ENCODE peak calls at places on chromosomes 11 and 22, in four cellular contexts. X is K562, Z is HepG2, L is WTC11. Y is an unnamed sample.

GRCh38 chr11:125201525-125202121 is 37.1 kb downstream of the PKNOX2 start:
- DNase-seq in X (no peak), Z (peak; percentile 50), L (no peak), Y (no peak)

GRCh38 chr22:20750461-20751184 is 23.3 kb upstream of the SERPIND1 start:
- DNase-seq in X (no peak), Z (no peak), L (no peak), Y (no peak)

GRCh38 chr11:114275295-114275694 is 20.9 kb upstream of the NNMT start:
- DNase-seq in X (no peak), Z (no peak), L (no peak), Y (no peak)

GRCh38 chr11:105741488-105742020 is 131.7 kb downstream of the GRIA4 start:
- DNase-seq in X (no peak), Z (no peak), L (no peak), Y (no peak)

GRCh38 chr11:64713031-64713780 is 9.8 kb downstream of the NRXN2 start:
- DNase-seq in X (peak; percentile 33), Z (no peak), L (peak; percentile 39), Y (no peak)

GRCh38 chr11:31150011-31150410 is 219.5 kb downstream of the DCDC1 start:
- DNase-seq in X (no peak), Z (no peak), L (no peak), Y (no peak)

GRCh38 chr11:129639300-129639699 is 176.3 kb upstream of the TMEM45B start:
- DNase-seq in X (no peak), Z (peak; percentile 3), L (no peak), Y (no peak)

GRCh38 chr11:82194521-82194920 is 539.1 kb downstream of the FAM181B start:
- DNase-seq in X (no peak), Z (no peak), L (no peak), Y (no peak)

GRCh38 chr11:19093976-19094375 is 23.0 kb upstream of the ZDHHC13 start:
- DNase-seq in X (no peak), Z (no peak), L (no peak), Y (no peak)

GRCh38 chr11:108973402-108974119 is 308.7 kb downstream of the DDX10 start:
- DNase-seq in X (no peak), Z (no peak), L (no peak), Y (no peak)

GRCh38 chr11:68343761-68344256 is 31.4 kb downstream of the LRP5 start:
- DNase-seq in X (peak; percentile 36), Z (peak; percentile 68), L (no peak), Y (no peak)

GRCh38 chr11:77020751-77021150 is 13.4 kb upstream of the B3GNT6 start:
- DNase-seq in X (no peak), Z (no peak), L (no peak), Y (no peak)

GRCh38 chr11:64675417-64676252 is 47.4 kb downstream of the NRXN2 start:
- DNase-seq in X (no peak), Z (no peak), L (no peak), Y (peak; percentile 59)

GRCh38 chr11:100512475-100512874 is 174.6 kb upstream of the ARHGAP42 start:
- DNase-seq in X (no peak), Z (no peak), L (no peak), Y (no peak)

GRCh38 chr11:131584694-131585592 is 214.5 kb downstream of the NTM start:
- DNase-seq in X (peak; percentile 38), Z (no peak), L (peak; percentile 82), Y (peak; percentile 9)

GRCh38 chr11:130527648-130528300 is 79.3 kb downstream of the ADAMTS15 start:
- DNase-seq in X (no peak), Z (no peak), L (no peak), Y (no peak)

GRCh38 chr11:111049131-111049530 is 196.4 kb upstream of the POU2AF2 start:
- DNase-seq in X (no peak), Z (no peak), L (no peak), Y (no peak)

GRCh38 chr11:82523141-82523540 is 210.5 kb downstream of the FAM181B start:
- DNase-seq in X (no peak), Z (no peak), L (peak; percentile 32), Y (no peak)

GRCh38 chr11:129251067-129251466 is 58.9 kb upstream of the ARHGAP32 start:
- DNase-seq in X (no peak), Z (no peak), L (no peak), Y (no peak)

DNA sequence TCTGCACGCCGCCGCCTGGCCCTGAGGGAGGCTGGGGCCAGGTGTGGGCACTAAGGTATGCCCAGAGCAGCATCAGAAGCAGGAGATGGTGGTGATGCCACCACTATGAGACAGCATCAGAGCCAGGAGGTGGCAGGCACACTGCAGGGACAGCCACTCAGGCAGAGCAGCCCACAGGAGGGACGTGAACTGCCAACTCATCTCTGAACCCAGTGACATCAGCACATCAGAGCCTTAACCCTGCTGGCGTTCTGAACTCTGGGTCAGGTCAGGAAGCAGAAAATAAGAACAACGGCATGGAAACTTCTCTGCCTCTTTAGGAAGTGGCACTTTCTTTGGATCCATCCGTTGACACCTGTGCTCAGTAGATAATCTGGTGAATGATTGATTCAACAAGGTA is 14.7 kb upstream of the IFT27 start:
- DNase-seq in X (no peak), Z (no peak), L (no peak), Y (no peak)
- TF ChIP-seq FOXJ3 in X (no peak), Z (no peak), L (no peak), Y (no peak)

GRCh38 chr11:61467609-61468401 is 37.9 kb downstream of the SDHAF2 start:
- DNase-seq in X (no peak), Z (no peak), L (no peak), Y (no peak)
- TF ChIP-seq FOXJ3 in X (no peak), Z (no peak), L (no peak), Y (no peak)

GRCh38 chr22:22855617-22856308 is 31.9 kb upstream of the IGLL5 start:
- DNase-seq in X (peak; percentile 99), Z (peak; percentile 12), L (peak; percentile 64), Y (peak; percentile 68)
- TF ChIP-seq FOXJ3 in X (no peak), Z (no peak), L (no peak), Y (no peak)

GRCh38 chr22:49236541-49237075 is 591.1 kb downstream of the BRD1 start:
- DNase-seq in X (no peak), Z (no peak), L (no peak), Y (no peak)
- TF ChIP-seq FOXJ3 in X (no peak), Z (no peak), L (no peak), Y (no peak)

DNA sequence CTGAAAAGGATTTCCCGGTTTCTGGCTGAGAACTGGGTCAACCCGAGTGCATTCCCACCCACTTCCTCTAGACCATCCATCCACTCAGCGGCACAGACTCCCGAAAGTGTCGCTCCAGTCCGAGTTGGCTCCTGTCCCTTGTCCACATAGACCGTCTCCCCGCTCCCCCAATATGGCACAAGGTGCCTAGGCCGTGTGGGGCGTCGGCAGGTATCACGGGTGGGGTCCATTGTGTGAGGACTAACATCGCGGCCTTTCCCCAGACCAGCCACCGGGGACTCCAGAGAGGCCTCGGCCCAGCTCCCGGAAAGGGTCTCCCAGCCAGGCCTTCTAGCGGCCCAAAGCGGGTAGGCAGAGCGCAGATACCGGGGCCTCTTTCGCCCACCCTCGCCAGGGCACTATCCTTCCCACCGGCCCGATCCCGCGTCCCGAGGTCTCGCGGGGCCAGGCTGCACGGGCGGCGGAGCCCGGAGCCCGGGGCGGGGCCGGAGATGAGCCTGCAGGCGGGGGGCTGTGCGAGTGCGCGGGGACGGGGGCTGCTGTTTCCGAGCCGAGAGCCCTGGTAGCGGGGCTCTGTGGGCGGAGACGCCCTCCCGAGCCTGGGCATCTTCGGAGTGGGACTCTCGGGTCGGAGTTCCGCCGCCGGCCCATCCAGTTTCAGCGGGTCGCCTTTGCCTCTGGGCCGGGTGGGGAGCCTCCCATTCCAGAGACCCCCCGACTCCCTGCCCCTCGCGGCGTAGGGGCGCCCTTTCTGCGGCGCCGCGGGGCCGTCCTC is 21.1 kb downstream of the SERPINH1 start:
- DNase-seq in X (peak; percentile 78), Z (no peak), L (peak; percentile 77), Y (peak; percentile 93)
- TF ChIP-seq FOXJ3 in X (no peak), Z (no peak), L (no peak), Y (no peak)

GRCh38 chr22:37482244-37482643 is 3.9 kb downstream of the MFNG start:
- DNase-seq in X (no peak), Z (no peak), L (no peak), Y (no peak)
- TF ChIP-seq FOXJ3 in X (no peak), Z (no peak), L (no peak), Y (no peak)

GRCh38 chr11:369336-370018 is at the start of gene B4GALNT4:
- DNase-seq in X (peak; percentile 96), Z (no peak), L (peak; percentile 40), Y (peak; percentile 99)

GRCh38 chr11:371051-371450 is 1.8 kb downstream of the B4GALNT4 start:
- DNase-seq in X (no peak), Z (no peak), L (peak; percentile 22), Y (peak; percentile 44)

GRCh38 chr11:370087-370941 is 1.0 kb downstream of the B4GALNT4 start:
- DNase-seq in X (peak; percentile 59), Z (no peak), L (peak; percentile 73), Y (peak; percentile 84)

GRCh38 chr11:367956-368413 is 1.3 kb upstream of the B4GALNT4 start:
- DNase-seq in X (no peak), Z (no peak), L (no peak), Y (peak; percentile 40)

GRCh38 chr11:368414-369335 is 624 bp upstream of the B4GALNT4 start:
- DNase-seq in X (peak; percentile 83), Z (peak; percentile 27), L (peak; percentile 43), Y (peak; percentile 67)
- TF ChIP-seq FOXJ3 in X (no peak), Z (no peak), L (no peak), Y (no peak)

Y was measured in SK-N-SH.